ENCODE peak calls at places on chromosome 6, in four cellular contexts. S is A549, X is HepG2, F is GM12878. J is an unnamed sample.

GRCh38 chr6:19121516-19121915 is 715.7 kb upstream of the ID4 start:
- DNase-seq in X (no peak), S (no peak), F (no peak), J (no peak)

GRCh38 chr6:46555129-46555528 is 63.9 kb upstream of the RCAN2 start:
- DNase-seq in X (no peak), S (no peak), F (no peak), J (no peak)

GRCh38 chr6:13526718-13527668 is 39.6 kb upstream of the GFOD1 start:
- DNase-seq in F (peak; percentile 69), X (no peak), S (no peak), J (no peak)

GRCh38 chr6:91476000-91476399 is 889.1 kb upstream of the MAP3K7 start:
- DNase-seq in X (peak; percentile 7), S (no peak), F (no peak), J (no peak)

GRCh38 chr6:133568970-133569889 is 319.7 kb upstream of the TCF21 start:
- DNase-seq in F (no peak), S (peak; percentile 92), X (peak; percentile 51), J (peak; percentile 45)

GRCh38 chr6:13360671-13361540 is 32.6 kb upstream of the TBC1D7 start:
- DNase-seq in X (no peak), S (no peak), F (no peak), J (no peak)

GRCh38 chr6:90100059-90100665 is 196.5 kb downstream of the BACH2 start:
- DNase-seq in F (no peak), S (no peak), X (no peak), J (no peak)

GRCh38 chr6:46115634-46116033 is 14.2 kb upstream of the ENPP4 start:
- DNase-seq in S (no peak), X (no peak), F (no peak), J (no peak)

GRCh38 chr6:128882560-128882959 is 378 bp upstream of the LAMA2 start:
- DNase-seq in F (no peak), S (no peak), X (no peak), J (no peak)

GRCh38 chr6:85490516-85491248 is 40.8 kb downstream of the NT5E start:
- DNase-seq in F (no peak), X (no peak), S (no peak), J (no peak)

GRCh38 chr6:134614606-134615485 is 296.9 kb upstream of the SGK1 start:
- DNase-seq in S (no peak), F (no peak), X (no peak), J (no peak)

GRCh38 chr6:9484686-9485085 is 930.2 kb downstream of the TFAP2A start:
- DNase-seq in X (no peak), S (no peak), F (no peak), J (no peak)

GRCh38 chr6:17042422-17043147 is 59.3 kb upstream of the STMND1 start:
- DNase-seq in S (peak; percentile 8), F (no peak), X (peak; percentile 20), J (no peak)

GRCh38 chr6:51953246-51953645 is 134.2 kb downstream of the PKHD1 start:
- DNase-seq in X (no peak), F (no peak), S (no peak), J (no peak)

GRCh38 chr6:46381057-46381456 is 110.2 kb downstream of the RCAN2 start:
- DNase-seq in S (no peak), F (no peak), X (peak; percentile 72), J (no peak)

GRCh38 chr6:126657556-126658129 is 317.7 kb downstream of the CENPW start:
- DNase-seq in S (peak; percentile 4), F (no peak), X (peak; percentile 20), J (no peak)

GRCh38 chr6:147132889-147133288 is 71.3 kb upstream of the STXBP5 start:
- DNase-seq in X (no peak), F (no peak), S (no peak), J (no peak)

GRCh38 chr6:116229287-116229913 is 24.5 kb downstream of the TSPYL4 start:
- DNase-seq in X (no peak), S (no peak), F (no peak), J (peak; percentile 37)

GRCh38 chr6:106422551-106422950 is 62.0 kb downstream of the CRYBG1 start:
- DNase-seq in X (no peak), F (no peak), S (no peak), J (no peak)

GRCh38 chr6:69216127-69216526 is 580.7 kb downstream of the LMBRD1 start:
- DNase-seq in S (no peak), X (no peak), F (no peak), J (no peak)

GRCh38 chr6:157823523-157824370 is 701 bp downstream of the SNX9 start:
- DNase-seq in S (peak; percentile 13), F (peak; percentile 56), X (peak; percentile 67), J (peak; percentile 85)

GRCh38 chr6:155275808-155276480 is 12.1 kb downstream of the CLDN20 start:
- DNase-seq in S (no peak), F (no peak), X (no peak), J (no peak)

GRCh38 chr6:37820713-37821069 is 1.2 kb downstream of the ZFAND3 start:
- DNase-seq in S (no peak), X (no peak), F (no peak), J (no peak)

GRCh38 chr6:50381106-50381415 is 331.3 kb upstream of the DEFB112 start:
- DNase-seq in F (no peak), S (no peak), X (no peak), J (no peak)

GRCh38 chr6:106913676-106914280 is 60.8 kb downstream of the CD24 start:
- DNase-seq in X (peak; percentile 64), F (peak; percentile 63), S (no peak), J (no peak)

DNA sequence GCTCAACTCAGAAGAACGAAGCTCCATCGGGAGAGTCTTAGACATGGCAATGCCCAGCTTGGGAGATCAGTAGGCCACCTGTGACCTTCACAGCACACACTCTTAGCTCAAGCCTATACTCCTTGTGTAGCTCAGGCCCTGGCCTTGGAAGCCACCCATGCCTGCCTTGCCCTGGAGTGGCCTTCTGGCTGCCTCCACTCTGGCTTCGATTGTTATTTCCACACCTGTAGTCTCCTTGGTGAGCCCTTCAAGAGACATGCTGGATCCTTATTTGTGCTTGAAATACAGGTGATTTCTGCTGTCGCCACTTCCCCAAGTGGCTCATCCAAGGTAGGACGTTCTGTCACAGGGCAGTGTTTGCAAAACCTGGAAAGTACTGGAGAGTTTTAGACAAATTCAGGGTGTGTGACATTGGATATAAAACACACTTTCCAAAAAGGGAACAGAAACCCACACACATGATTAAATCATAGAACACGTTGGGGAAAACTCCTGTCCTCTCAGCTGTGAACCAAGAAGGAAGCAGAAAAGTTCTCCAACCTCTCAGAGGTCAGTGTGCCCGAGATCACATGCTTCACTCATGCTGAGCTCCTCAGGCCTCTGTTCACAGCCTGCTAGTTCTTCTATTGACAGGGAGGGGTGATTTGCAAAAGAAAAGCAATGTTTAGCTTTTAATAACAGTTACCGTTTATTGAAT is 391.8 kb downstream of the CDC5L start:
- DNase-seq in S (no peak), F (peak; percentile 62), X (no peak), J (no peak)
- TF ChIP-seq CHD4 in S (no peak), F (no peak), X (no peak), J (no peak)

DNA sequence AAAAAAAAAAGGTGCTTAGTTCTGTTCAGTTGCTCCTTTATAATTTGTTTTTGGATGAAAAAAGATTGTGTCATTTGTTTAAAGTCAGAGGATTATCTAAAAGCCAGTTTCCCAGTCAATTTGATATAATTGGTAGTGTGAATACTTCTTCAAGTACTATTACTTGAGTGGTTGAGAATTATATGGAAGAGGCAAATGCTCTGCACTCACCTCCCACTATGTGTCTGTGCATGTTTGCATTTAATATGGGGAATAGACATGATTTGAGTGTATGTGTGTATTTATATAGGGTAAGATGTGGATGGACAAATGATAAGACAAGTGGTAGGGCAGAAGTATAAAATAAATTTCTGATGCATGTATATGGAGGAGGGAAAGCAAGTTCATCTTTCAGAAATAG is 15.8 kb downstream of the GJA1 start:
- DNase-seq in X (no peak), S (no peak), F (no peak), J (no peak)
- TF ChIP-seq ESRRA in X (no peak), S (no peak), F (no peak), J (no peak)

GRCh38 chr6:29552512-29553051 is 7.0 kb downstream of the UBD start:
- DNase-seq in F (peak; percentile 56), S (no peak), X (no peak), J (peak; percentile 28)
- TF ChIP-seq CHD4 in F (no peak), S (no peak), X (no peak), J (no peak)

DNA sequence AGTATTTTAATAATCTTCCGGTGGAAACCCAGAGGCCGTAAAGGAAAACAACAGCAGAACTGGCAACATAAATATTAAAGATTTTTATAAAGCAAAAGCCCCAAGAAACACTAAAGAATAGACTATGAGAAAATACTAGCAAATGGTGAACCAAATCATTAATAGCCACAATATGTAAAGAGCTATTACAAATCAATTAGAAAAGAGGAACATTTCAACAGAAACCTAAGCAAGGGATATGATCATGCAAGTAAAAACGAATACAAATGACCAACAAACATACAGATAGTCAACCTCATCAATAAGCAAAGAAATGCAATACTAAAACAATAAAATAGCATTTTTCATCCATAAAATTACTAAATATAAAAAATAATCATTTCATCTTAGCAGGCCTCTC is 3.6 kb downstream of the FBXL4 start:
- DNase-seq in S (no peak), F (no peak), X (no peak), J (no peak)
- TF ChIP-seq ESRRA in S (no peak), F (no peak), X (no peak), J (no peak)

GRCh38 chr6:88166901-88167624 is 916 bp upstream of the CNR1 start:
- DNase-seq in F (no peak), X (no peak), S (no peak), J (no peak)
- TF ChIP-seq CHD4 in F (no peak), X (no peak), S (no peak), J (no peak)

GRCh38 chr6:33967966-33968724 is 164.3 kb upstream of the MLN start:
- DNase-seq in S (peak; percentile 18), F (no peak), X (peak; percentile 47), J (peak; percentile 37)
- TF ChIP-seq ESRRA in S (no peak), F (no peak), X (no peak), J (no peak)

DNA sequence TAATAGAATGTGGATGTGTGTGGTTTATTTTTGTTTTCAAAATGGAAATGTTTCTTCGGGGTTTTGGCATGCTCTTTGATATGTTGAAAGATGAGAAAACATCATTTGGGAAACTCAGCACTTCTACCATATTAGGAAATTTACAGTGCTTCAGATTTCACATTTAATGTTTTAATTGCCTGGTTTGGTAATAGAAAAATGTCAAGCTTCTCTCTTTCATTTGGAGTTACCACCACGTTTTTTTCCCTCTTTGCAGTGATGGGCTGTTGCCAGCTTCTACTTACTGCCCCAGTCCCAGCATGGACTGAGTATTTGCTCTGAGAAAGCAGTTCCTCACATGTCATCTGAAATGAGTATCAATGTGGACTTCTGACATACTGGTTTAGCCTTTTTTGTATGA is 267.7 kb downstream of the PRL start:
- DNase-seq in X (no peak), S (no peak), F (no peak), J (no peak)
- TF ChIP-seq CHD4 in X (no peak), S (no peak), F (no peak), J (no peak)

GRCh38 chr6:3542032-3542640 is 85.3 kb upstream of the SLC22A23 start:
- DNase-seq in X (no peak), F (no peak), S (no peak), J (no peak)
- TF ChIP-seq ESRRA in X (no peak), F (no peak), S (no peak), J (no peak)

GRCh38 chr6:33717857-33718552 is 6.5 kb upstream of the UQCC2 start:
- DNase-seq in X (no peak), S (no peak), F (no peak), J (no peak)
- TF ChIP-seq CHD4 in X (no peak), S (no peak), F (no peak), J (no peak)